ENCODE peak calls at places on chromosome 3, in ten cellular contexts. T, M, N, F, G, E, V, W, Y and Q are unnamed samples.
A peak's percentile ranks its signal among the peaks of the same experiment; 100 is the strongest.

GRCh38 chr3:148309390-148310035 is 388.2 kb upstream of the AGTR1 start:
- DNase-seq in F (no peak), E (no peak), W (peak; percentile 32), V (peak; percentile 29), T (no peak), Y (peak; percentile 57), M (peak; percentile 45), G (no peak), N (peak; percentile 72), Q (peak; percentile 47)

GRCh38 chr3:177443469-177443868 is 246.2 kb upstream of the TBL1XR1 start:
- DNase-seq in Y (peak; percentile 89), G (no peak), E (no peak), M (peak; percentile 19), F (no peak), W (peak; percentile 43), V (no peak), N (peak; percentile 63), T (no peak), Q (no peak)

GRCh38 chr3:31423522-31423921 is 109.2 kb upstream of the STT3B start:
- DNase-seq in E (no peak), T (peak; percentile 24), M (no peak), W (peak; percentile 77), G (no peak), Y (no peak), V (no peak), N (no peak), F (no peak), Q (peak; percentile 21)

GRCh38 chr3:64422192-64422591 is 196.9 kb upstream of the PRICKLE2 start:
- DNase-seq in G (no peak), V (no peak), M (no peak), Y (no peak), N (no peak), W (no peak), F (no peak), E (no peak), T (no peak), Q (no peak)

GRCh38 chr3:39208463-39209055 is 16.2 kb upstream of the XIRP1 start:
- DNase-seq in G (peak; percentile 74), W (peak; percentile 66), T (no peak), Y (peak; percentile 76), E (no peak), F (no peak), N (peak; percentile 66), V (peak; percentile 64), M (peak; percentile 54), Q (peak; percentile 54)

GRCh38 chr3:115968871-115969270 is 345.6 kb downstream of the GAP43 start:
- DNase-seq in M (no peak), T (no peak), Y (no peak), E (no peak), G (no peak), N (no peak), V (no peak), F (no peak), W (no peak), Q (no peak)

GRCh38 chr3:126205717-126206655 is 25.6 kb upstream of the ALDH1L1 start:
- DNase-seq in F (no peak), N (peak; percentile 50), G (no peak), E (no peak), M (no peak), T (no peak), W (no peak), V (no peak), Y (no peak), Q (no peak)

GRCh38 chr3:197801801-197802504 is 10.9 kb downstream of the LRCH3 start:
- DNase-seq in W (no peak), N (peak; percentile 67), G (no peak), F (no peak), E (no peak), T (no peak), V (peak; percentile 31), Y (peak; percentile 59), M (no peak), Q (peak; percentile 16)

GRCh38 chr3:31173118-31173718 is 278.8 kb upstream of the GADL1 start:
- DNase-seq in V (no peak), T (no peak), N (no peak), W (no peak), F (no peak), M (no peak), G (no peak), Y (no peak), E (no peak), Q (no peak)

GRCh38 chr3:165225604-165226003 is 29.4 kb upstream of the SLITRK3 start:
- DNase-seq in M (no peak), V (no peak), G (no peak), W (no peak), N (no peak), F (no peak), Y (peak; percentile 41), T (no peak), E (no peak), Q (no peak)

GRCh38 chr3:63914312-63914711 is 2.1 kb upstream of the SCAANT1 start:
- DNase-seq in F (peak; percentile 81), M (no peak), N (peak; percentile 39), Y (peak; percentile 38), E (no peak), W (peak; percentile 47), V (no peak), T (peak; percentile 52), G (no peak), Q (no peak)

GRCh38 chr3:117052356-117052755 is 342.8 kb downstream of the TUSC7 start:
- DNase-seq in V (no peak), N (no peak), Y (no peak), G (no peak), E (no peak), T (no peak), M (no peak), F (no peak), W (no peak), Q (no peak)

GRCh38 chr3:143535994-143536784 is 312.1 kb downstream of the SLC9A9 start:
- DNase-seq in Y (no peak), W (no peak), M (no peak), T (no peak), F (no peak), V (no peak), G (no peak), E (no peak), N (no peak), Q (no peak)

GRCh38 chr3:155426524-155427230 is 133.2 kb upstream of the STRIT1 start:
- DNase-seq in E (no peak), M (no peak), T (no peak), F (no peak), V (no peak), Y (no peak), G (no peak), W (no peak), N (no peak), Q (no peak)

GRCh38 chr3:30241721-30242120 is 364.7 kb upstream of the TGFBR2 start:
- DNase-seq in V (no peak), W (no peak), E (no peak), G (no peak), T (no peak), F (no peak), M (no peak), N (no peak), Y (peak; percentile 14), Q (no peak)

GRCh38 chr3:21500834-21501233 is 250.2 kb downstream of the ZNF385D start:
- DNase-seq in N (no peak), G (no peak), F (no peak), Y (no peak), E (no peak), M (no peak), V (no peak), W (no peak), T (no peak), Q (no peak)

GRCh38 chr3:186589856-186590579 is 19.5 kb downstream of the DNAJB11 start:
- DNase-seq in G (no peak), M (peak; percentile 34), V (peak; percentile 17), E (no peak), F (no peak), N (no peak), W (no peak), Y (peak; percentile 51), T (no peak), Q (peak; percentile 74)

GRCh38 chr3:52146189-52146588 is 8.0 kb downstream of the POC1A start:
- DNase-seq in M (no peak), E (no peak), T (no peak), Y (no peak), F (no peak), W (no peak), V (no peak), N (no peak), G (peak; percentile 21), Q (no peak)

GRCh38 chr3:122497425-122497824 is 17.3 kb downstream of the KPNA1 start:
- DNase-seq in W (no peak), Y (peak; percentile 95), T (no peak), V (no peak), M (peak; percentile 45), F (no peak), G (no peak), N (peak; percentile 50), E (no peak), Q (no peak)

GRCh38 chr3:146589899-146590508 is 15.1 kb downstream of the PLSCR5 start:
- DNase-seq in V (peak; percentile 60), T (peak; percentile 31), G (no peak), W (peak; percentile 30), N (peak; percentile 60), E (no peak), F (no peak), Y (peak; percentile 73), M (peak; percentile 27), Q (peak; percentile 39)

GRCh38 chr3:114660124-114660523 is 366.3 kb downstream of the TIGIT start:
- DNase-seq in W (peak; percentile 25), N (no peak), E (no peak), T (peak; percentile 28), V (no peak), F (no peak), M (no peak), Y (no peak), G (peak; percentile 47), Q (no peak)

GRCh38 chr3:72297481-72297880 is 512.5 kb upstream of the PROK2 start:
- DNase-seq in T (no peak), M (no peak), G (no peak), V (no peak), F (no peak), Y (no peak), W (no peak), E (no peak), N (no peak), Q (no peak)
- H3K4me3 ChIP-seq in T (no peak overlapping the region), M (no peak overlapping the region), G (no peak overlapping the region), V (no peak overlapping the region), F (no peak overlapping the region), Y (no peak overlapping the region), W (no peak overlapping the region), E (no peak overlapping the region), N (no peak overlapping the region), Q (no peak overlapping the region)

GRCh38 chr3:191257286-191257685 is 58.2 kb downstream of the OSTN start:
- DNase-seq in N (peak; percentile 55), Y (no peak), T (no peak), E (no peak), W (no peak), F (no peak), G (no peak), V (no peak), M (no peak), Q (no peak)
- H3K4me1 ChIP-seq in N (peaks cover 6% of the 10 kb centered on the region), Y (peaks cover 18% of the 10 kb centered on the region), T (no peaks in the 10 kb centered on the region), E (no peaks in the 10 kb centered on the region), W (peaks cover 4% of the 10 kb centered on the region), F (no peaks in the 10 kb centered on the region), G (peaks cover 1% of the 10 kb centered on the region), V (no peaks in the 10 kb centered on the region), M (no peaks in the 10 kb centered on the region), Q (no peaks in the 10 kb centered on the region)

GRCh38 chr3:184582998-184583344 is 21.4 kb downstream of the EPHB3 start:
- DNase-seq in T (no peak), M (no peak), V (no peak), E (no peak), W (no peak), Y (no peak), N (no peak), G (no peak), F (no peak), Q (no peak)
- H3K4me3 ChIP-seq in T (peak overlapping the region; percentile 42), M (no peak overlapping the region), V (no peak overlapping the region), E (no peak overlapping the region), W (peak overlapping the region; percentile 88), Y (no peak overlapping the region), N (no peak overlapping the region), G (peak overlapping the region; percentile 66), F (peak overlapping the region; percentile 59), Q (no peak overlapping the region)

GRCh38 chr3:46978985-46979944 is at the start of gene NBEAL2:
- DNase-seq in M (peak; percentile 83), T (peak; percentile 88), N (peak; percentile 89), V (peak; percentile 91), Y (peak; percentile 94), G (peak; percentile 99), W (peak; percentile 97), E (peak; percentile 92), F (peak; percentile 98), Q (peak; percentile 96)
- H3K4me1 ChIP-seq in M (peaks cover 26% of the 10 kb centered on the region), T (peaks cover 5% of the 10 kb centered on the region), N (no peaks in the 10 kb centered on the region), V (peaks cover 44% of the 10 kb centered on the region), Y (peaks cover 43% of the 10 kb centered on the region), G (no peaks in the 10 kb centered on the region), W (peaks cover 18% of the 10 kb centered on the region), E (peaks cover 52% of the 10 kb centered on the region), F (no peaks in the 10 kb centered on the region), Q (peaks cover 49% of the 10 kb centered on the region)